ENCODE peak calls at places on chromosomes 16 and 17, in eight cellular contexts. Q is activated effector memory CD4-positive, alpha-beta T cell treated with anti-CD3 and anti-CD28 coated beads, Interleukin-2, amount 50 U/mL, for 16 hours; N is stimulated activated CD8-positive, alpha-beta memory T cell treated with anti-CD3 and anti-CD28 coated beads, Interleukin-4, amount 100 ng/mL, for 4 hours; W is A549; F is cardiac fibroblast; I is NCI-H774; O is left lung; R is adrenal gland. P is an unnamed sample.

GRCh38 chr16:2968368-2968737 is 795 bp upstream of the PAQR4 start:
- DNase-seq in Q (no peak), N (no peak), W (no peak), F (no peak), I (peak; percentile 16), O (no peak), R (no peak), P (no peak)

GRCh38 chr16:71569621-71570020 is 7.3 kb downstream of the TAT start:
- DNase-seq in Q (no peak), N (no peak), W (no peak), F (no peak), I (no peak), O (no peak), R (no peak), P (no peak)

GRCh38 chr16:878071-878784 is 77.7 kb upstream of the GNG13 start:
- DNase-seq in Q (peak; percentile 75), N (no peak), W (peak; percentile 52), F (no peak), I (no peak), O (no peak), R (no peak), P (no peak)

GRCh38 chr17:48192321-48192731 is 84.8 kb downstream of the SNX11 start:
- DNase-seq in Q (no peak), N (no peak), W (no peak), F (no peak), I (no peak), O (no peak), R (no peak), P (no peak)

GRCh38 chr17:41547921-41548843 is 20.1 kb upstream of the KRT19 start:
- DNase-seq in Q (peak; percentile 86), N (peak; percentile 40), W (peak; percentile 95), F (peak; percentile 96), I (peak; percentile 68), O (peak; percentile 79), R (peak; percentile 86), P (peak; percentile 98)

GRCh38 chr17:75889454-75889853 is 7.3 kb downstream of the TRIM65 start:
- DNase-seq in Q (no peak), N (no peak), W (no peak), F (peak; percentile 41), I (no peak), O (no peak), R (no peak), P (no peak)

GRCh38 chr17:56880133-56880532 is 33.7 kb downstream of the TRIM25 start:
- DNase-seq in Q (no peak), N (no peak), W (no peak), F (no peak), I (no peak), O (no peak), R (no peak), P (no peak)

GRCh38 chr16:23385441-23385840 is 67.5 kb downstream of the COG7 start:
- DNase-seq in Q (no peak), N (no peak), W (no peak), F (no peak), I (no peak), O (no peak), R (no peak), P (no peak)

GRCh38 chr17:6444573-6445335 is 499 bp downstream of the PIMREG start:
- DNase-seq in Q (no peak), N (no peak), W (no peak), F (no peak), I (no peak), O (no peak), R (no peak), P (no peak)

GRCh38 chr17:72399608-72400487 is 279.0 kb downstream of the SOX9 start:
- DNase-seq in Q (no peak), N (no peak), W (peak; percentile 81), F (no peak), I (peak; percentile 51), O (no peak), R (no peak), P (no peak)

GRCh38 chr16:380837-381787 is 666 bp downstream of the PGAP6 start:
- DNase-seq in Q (peak; percentile 72), N (no peak), W (no peak), F (peak; percentile 11), I (no peak), O (no peak), R (no peak), P (peak; percentile 67)

GRCh38 chr16:53893731-53894435 is 189.9 kb downstream of the FTO start:
- DNase-seq in Q (no peak), N (no peak), W (peak; percentile 31), F (peak; percentile 85), I (no peak), O (peak; percentile 52), R (no peak), P (no peak)

GRCh38 chr17:32341857-32342602 is at the start of gene C17orf75:
- DNase-seq in Q (peak; percentile 92), N (peak; percentile 51), W (peak; percentile 90), F (peak; percentile 82), I (peak; percentile 80), O (peak; percentile 76), R (peak; percentile 84), P (peak; percentile 81)

GRCh38 chr17:80855968-80856862 is 135.4 kb upstream of the CHMP6 start:
- DNase-seq in Q (peak; percentile 95), N (peak; percentile 66), W (peak; percentile 93), F (peak; percentile 99), I (no peak), O (peak; percentile 74), R (peak; percentile 95), P (no peak)

GRCh38 chr16:66367968-66368891 is 1.7 kb downstream of the CDH5 start:
- DNase-seq in Q (no peak), N (no peak), W (no peak), F (peak; percentile 41), I (no peak), O (no peak), R (no peak), P (no peak)

GRCh38 chr16:74249281-74249680 is 47.3 kb upstream of the PSMD7 start:
- DNase-seq in Q (no peak), N (no peak), W (no peak), F (no peak), I (no peak), O (no peak), R (no peak), P (no peak)

GRCh38 chr17:20992987-20993862 is 49.6 kb downstream of the USP22 start:
- DNase-seq in Q (peak; percentile 87), N (peak; percentile 32), W (peak; percentile 81), F (peak; percentile 88), I (no peak), O (peak; percentile 54), R (peak; percentile 92), P (peak; percentile 87)

GRCh38 chr17:77503293-77503655 is 362.5 kb downstream of the SEC14L1 start:
- DNase-seq in Q (peak; percentile 56), N (no peak), W (no peak), F (no peak), I (no peak), O (no peak), R (peak; percentile 42), P (no peak)

GRCh38 chr17:7956208-7956965 is 24.4 kb downstream of the CNTROB start:
- DNase-seq in Q (no peak), N (no peak), W (no peak), F (peak; percentile 28), I (no peak), O (peak; percentile 68), R (no peak), P (peak; percentile 94)

GRCh38 chr17:19703776-19704371 is 12.5 kb downstream of the SLC47A2 start:
- DNase-seq in Q (no peak), N (no peak), W (no peak), F (no peak), I (no peak), O (no peak), R (peak; percentile 92), P (no peak)

GRCh38 chr16:67943619-67944503 is at the start of gene LCAT:
- DNase-seq in Q (no peak), N (no peak), W (no peak), F (no peak), I (no peak), O (no peak), R (peak; percentile 79), P (peak; percentile 67)

GRCh38 chr16:65038125-65038524 is 83.7 kb downstream of the CDH11 start:
- DNase-seq in Q (no peak), N (no peak), W (no peak), F (no peak), I (no peak), O (no peak), R (no peak), P (no peak)

GRCh38 chr17:64063766-64064224 is 43.4 kb upstream of the ICAM2 start:
- DNase-seq in Q (peak; percentile 82), N (no peak), W (peak; percentile 68), F (peak; percentile 37), I (no peak), O (peak; percentile 73), R (peak; percentile 85), P (peak; percentile 79)

GRCh38 chr16:68640972-68641371 is 4.1 kb upstream of the CDH3 start:
- DNase-seq in Q (no peak), N (no peak), W (peak; percentile 45), F (peak; percentile 49), I (no peak), O (no peak), R (no peak), P (peak; percentile 56)

GRCh38 chr16:58614212-58614611 is 15.4 kb downstream of the CNOT1 start:
- DNase-seq in Q (no peak), N (no peak), W (no peak), F (peak; percentile 62), I (no peak), O (no peak), R (peak; percentile 54), P (peak; percentile 62)

GRCh38 chr17:56593073-56593740 is at the start of gene NOG:
- DNase-seq in Q (peak; percentile 68), N (no peak), W (peak; percentile 80), F (peak; percentile 24), I (peak; percentile 25), O (peak; percentile 66), R (no peak), P (peak; percentile 12)

GRCh38 chr17:7191571-7192270 is 12.6 kb upstream of the ASGR1 start:
- DNase-seq in Q (peak; percentile 66), N (no peak), W (peak; percentile 51), F (peak; percentile 48), I (no peak), O (no peak), R (no peak), P (peak; percentile 69)

GRCh38 chr16:87288753-87289362 is 28.3 kb downstream of the C16orf95 start:
- DNase-seq in Q (no peak), N (no peak), W (no peak), F (no peak), I (no peak), O (no peak), R (no peak), P (no peak)

GRCh38 chr17:43021739-43022512 is at the start of gene VAT1:
- DNase-seq in Q (peak; percentile 90), N (peak; percentile 28), W (peak; percentile 83), F (peak; percentile 76), I (peak; percentile 86), O (peak; percentile 82), R (peak; percentile 86), P (peak; percentile 88)

GRCh38 chr16:30853758-30854157 is 40.1 kb downstream of the BCL7C start:
- DNase-seq in Q (no peak), N (no peak), W (no peak), F (peak; percentile 19), I (no peak), O (no peak), R (no peak), P (no peak)

GRCh38 chr16:11604783-11605563 is 18.3 kb upstream of the LITAF start:
- DNase-seq in Q (no peak), N (no peak), W (no peak), F (peak; percentile 61), I (no peak), O (peak; percentile 72), R (peak; percentile 87), P (peak; percentile 94)

GRCh38 chr17:51435641-51436091 is 175.3 kb downstream of the UTP18 start:
- DNase-seq in Q (peak; percentile 87), N (no peak), W (peak; percentile 90), F (peak; percentile 33), I (peak; percentile 93), O (peak; percentile 41), R (peak; percentile 68), P (peak; percentile 24)

GRCh38 chr17:32461853-32462617 is 17.7 kb downstream of the PSMD11 start:
- DNase-seq in Q (peak; percentile 82), N (no peak), W (peak; percentile 81), F (peak; percentile 82), I (peak; percentile 56), O (no peak), R (peak; percentile 76), P (peak; percentile 64)

GRCh38 chr16:46817961-46818360 is 13.0 kb downstream of the C16orf87 start:
- DNase-seq in Q (no peak), N (no peak), W (no peak), F (peak; percentile 32), I (no peak), O (no peak), R (no peak), P (no peak)